ENCODE peak calls at places on chromosomes 1 and 21, in nine cellular contexts. One of them, this sample, is unnamed.

GRCh38 chr1:228372183-228373003 is 34.2 kb downstream of the TRIM11 start:
- DNase-seq in A549: no peak
- DNase-seq in uterus: no peak
- DNase-seq in CD8-positive, alpha-beta memory T cell: no peak
- DNase-seq in CD4-positive, alpha-beta memory T cell: peak; percentile 32
- DNase-seq in fibroblast of lung: no peak
- DNase-seq in body of pancreas: peak; percentile 60
- DNase-seq in aorta: no peak
- DNase-seq in iPS DF 6.9: no peak
- DNase-seq in this sample: no peak

GRCh38 chr1:54290443-54291184 is 90.6 kb downstream of the MRPL37 start:
- DNase-seq in fibroblast of lung: peak; percentile 62
- DNase-seq in CD4-positive, alpha-beta memory T cell: no peak
- DNase-seq in uterus: no peak
- DNase-seq in aorta: peak; percentile 84
- DNase-seq in CD8-positive, alpha-beta memory T cell: no peak
- DNase-seq in body of pancreas: peak; percentile 39
- DNase-seq in A549: no peak
- DNase-seq in iPS DF 6.9: no peak
- DNase-seq in this sample: no peak

GRCh38 chr21:43866659-43867331 is 1.8 kb downstream of the AGPAT3 start:
- DNase-seq in iPS DF 6.9: no peak
- DNase-seq in A549: no peak
- DNase-seq in CD8-positive, alpha-beta memory T cell: peak; percentile 55
- DNase-seq in fibroblast of lung: no peak
- DNase-seq in uterus: no peak
- DNase-seq in body of pancreas: peak; percentile 53
- DNase-seq in CD4-positive, alpha-beta memory T cell: peak; percentile 84
- DNase-seq in aorta: peak; percentile 73
- DNase-seq in this sample: no peak

GRCh38 chr21:41659791-41660560 is 106.9 kb downstream of the RIPK4 start:
- DNase-seq in A549: no peak
- DNase-seq in body of pancreas: no peak
- DNase-seq in fibroblast of lung: peak; percentile 37
- DNase-seq in CD4-positive, alpha-beta memory T cell: no peak
- DNase-seq in CD8-positive, alpha-beta memory T cell: no peak
- DNase-seq in uterus: no peak
- DNase-seq in iPS DF 6.9: no peak
- DNase-seq in aorta: peak; percentile 93
- DNase-seq in this sample: no peak

GRCh38 chr1:23436520-23437354 is 12.2 kb upstream of the TCEA3 start:
- DNase-seq in body of pancreas: no peak
- DNase-seq in CD4-positive, alpha-beta memory T cell: no peak
- DNase-seq in aorta: no peak
- DNase-seq in CD8-positive, alpha-beta memory T cell: peak; percentile 38
- DNase-seq in iPS DF 6.9: peak; percentile 72
- DNase-seq in A549: no peak
- DNase-seq in fibroblast of lung: no peak
- DNase-seq in uterus: no peak
- DNase-seq in this sample: peak; percentile 66

GRCh38 chr21:38136201-38136600 is 120.6 kb upstream of the KCNJ15 start:
- DNase-seq in aorta: no peak
- DNase-seq in fibroblast of lung: peak; percentile 2
- DNase-seq in body of pancreas: no peak
- DNase-seq in iPS DF 6.9: no peak
- DNase-seq in CD8-positive, alpha-beta memory T cell: no peak
- DNase-seq in A549: no peak
- DNase-seq in CD4-positive, alpha-beta memory T cell: no peak
- DNase-seq in uterus: no peak
- DNase-seq in this sample: no peak

GRCh38 chr21:43667191-43667904 is 8.0 kb downstream of the RRP1B start:
- DNase-seq in fibroblast of lung: peak; percentile 72
- DNase-seq in CD4-positive, alpha-beta memory T cell: no peak
- DNase-seq in iPS DF 6.9: no peak
- DNase-seq in aorta: no peak
- DNase-seq in uterus: no peak
- DNase-seq in CD8-positive, alpha-beta memory T cell: no peak
- DNase-seq in body of pancreas: no peak
- DNase-seq in A549: no peak
- DNase-seq in this sample: no peak

GRCh38 chr1:109091196-109092193 is 931 bp downstream of the TMEM167B start:
- DNase-seq in CD4-positive, alpha-beta memory T cell: no peak
- DNase-seq in fibroblast of lung: peak; percentile 15
- DNase-seq in A549: peak; percentile 47
- DNase-seq in body of pancreas: no peak
- DNase-seq in iPS DF 6.9: no peak
- DNase-seq in aorta: no peak
- DNase-seq in uterus: no peak
- DNase-seq in CD8-positive, alpha-beta memory T cell: no peak
- DNase-seq in this sample: peak; percentile 53

GRCh38 chr1:25006770-25007169 is 76.7 kb upstream of the RUNX3 start:
- DNase-seq in iPS DF 6.9: no peak
- DNase-seq in CD8-positive, alpha-beta memory T cell: no peak
- DNase-seq in A549: no peak
- DNase-seq in body of pancreas: peak; percentile 47
- DNase-seq in fibroblast of lung: peak; percentile 4
- DNase-seq in uterus: no peak
- DNase-seq in aorta: no peak
- DNase-seq in CD4-positive, alpha-beta memory T cell: no peak
- DNase-seq in this sample: no peak

GRCh38 chr1:239999170-239999569 is 92.5 kb upstream of the FMN2 start:
- DNase-seq in iPS DF 6.9: no peak
- DNase-seq in A549: no peak
- DNase-seq in body of pancreas: no peak
- DNase-seq in uterus: no peak
- DNase-seq in CD4-positive, alpha-beta memory T cell: no peak
- DNase-seq in aorta: no peak
- DNase-seq in fibroblast of lung: no peak
- DNase-seq in CD8-positive, alpha-beta memory T cell: no peak
- DNase-seq in this sample: no peak

GRCh38 chr21:17250651-17251294 is 262.1 kb upstream of the CXADR start:
- DNase-seq in aorta: no peak
- DNase-seq in CD8-positive, alpha-beta memory T cell: no peak
- DNase-seq in A549: no peak
- DNase-seq in body of pancreas: no peak
- DNase-seq in iPS DF 6.9: no peak
- DNase-seq in uterus: no peak
- DNase-seq in CD4-positive, alpha-beta memory T cell: no peak
- DNase-seq in fibroblast of lung: peak; percentile 88
- DNase-seq in this sample: no peak

GRCh38 chr1:214316597-214316996 is 35.6 kb downstream of the SMYD2 start:
- DNase-seq in body of pancreas: peak; percentile 54
- DNase-seq in A549: no peak
- DNase-seq in CD4-positive, alpha-beta memory T cell: no peak
- DNase-seq in uterus: no peak
- DNase-seq in fibroblast of lung: no peak
- DNase-seq in aorta: no peak
- DNase-seq in iPS DF 6.9: peak; percentile 80
- DNase-seq in CD8-positive, alpha-beta memory T cell: no peak
- DNase-seq in this sample: no peak

GRCh38 chr1:207811920-207812720 is 60.3 kb downstream of the CD46 start:
- DNase-seq in CD4-positive, alpha-beta memory T cell: no peak
- DNase-seq in CD8-positive, alpha-beta memory T cell: no peak
- DNase-seq in iPS DF 6.9: no peak
- DNase-seq in body of pancreas: peak; percentile 92
- DNase-seq in uterus: peak; percentile 53
- DNase-seq in aorta: no peak
- DNase-seq in fibroblast of lung: peak; percentile 31
- DNase-seq in A549: peak; percentile 73
- DNase-seq in this sample: no peak

GRCh38 chr1:30373471-30374399 is 349.6 kb downstream of the MATN1 start:
- DNase-seq in uterus: no peak
- DNase-seq in iPS DF 6.9: no peak
- DNase-seq in CD4-positive, alpha-beta memory T cell: no peak
- DNase-seq in CD8-positive, alpha-beta memory T cell: no peak
- DNase-seq in body of pancreas: no peak
- DNase-seq in fibroblast of lung: no peak
- DNase-seq in aorta: no peak
- DNase-seq in A549: no peak
- DNase-seq in this sample: no peak

GRCh38 chr1:203584040-203584439 is 42.6 kb upstream of the ATP2B4 start:
- DNase-seq in fibroblast of lung: peak; percentile 45
- DNase-seq in A549: no peak
- DNase-seq in CD4-positive, alpha-beta memory T cell: no peak
- DNase-seq in body of pancreas: no peak
- DNase-seq in CD8-positive, alpha-beta memory T cell: no peak
- DNase-seq in aorta: no peak
- DNase-seq in uterus: peak; percentile 43
- DNase-seq in iPS DF 6.9: no peak
- DNase-seq in this sample: no peak

GRCh38 chr1:203580733-203581132 is 45.9 kb upstream of the ATP2B4 start:
- DNase-seq in CD4-positive, alpha-beta memory T cell: no peak
- DNase-seq in uterus: no peak
- DNase-seq in iPS DF 6.9: no peak
- DNase-seq in A549: no peak
- DNase-seq in body of pancreas: no peak
- DNase-seq in aorta: no peak
- DNase-seq in fibroblast of lung: no peak
- DNase-seq in CD8-positive, alpha-beta memory T cell: no peak
- DNase-seq in this sample: no peak

GRCh38 chr1:203584507-203584906 is 42.1 kb upstream of the ATP2B4 start:
- DNase-seq in A549: no peak
- DNase-seq in aorta: no peak
- DNase-seq in body of pancreas: no peak
- DNase-seq in uterus: no peak
- DNase-seq in fibroblast of lung: no peak
- DNase-seq in iPS DF 6.9: no peak
- DNase-seq in CD8-positive, alpha-beta memory T cell: no peak
- DNase-seq in CD4-positive, alpha-beta memory T cell: no peak
- DNase-seq in this sample: no peak

GRCh38 chr1:203582568-203582967 is 44.1 kb upstream of the ATP2B4 start:
- DNase-seq in body of pancreas: no peak
- DNase-seq in CD4-positive, alpha-beta memory T cell: no peak
- DNase-seq in uterus: no peak
- DNase-seq in aorta: no peak
- DNase-seq in fibroblast of lung: no peak
- DNase-seq in CD8-positive, alpha-beta memory T cell: no peak
- DNase-seq in A549: no peak
- DNase-seq in iPS DF 6.9: no peak
- DNase-seq in this sample: no peak

GRCh38 chr1:203581841-203582240 is 44.8 kb upstream of the ATP2B4 start:
- DNase-seq in CD8-positive, alpha-beta memory T cell: no peak
- DNase-seq in iPS DF 6.9: no peak
- DNase-seq in CD4-positive, alpha-beta memory T cell: no peak
- DNase-seq in A549: no peak
- DNase-seq in fibroblast of lung: no peak
- DNase-seq in uterus: no peak
- DNase-seq in body of pancreas: no peak
- DNase-seq in aorta: no peak
- DNase-seq in this sample: no peak
- H3K9me3 ChIP-seq in CD8-positive, alpha-beta memory T cell: no peaks in the 10 kb centered on the region
- H3K9me3 ChIP-seq in iPS DF 6.9: no peaks in the 10 kb centered on the region
- H3K9me3 ChIP-seq in CD4-positive, alpha-beta memory T cell: no peaks in the 10 kb centered on the region
- H3K9me3 ChIP-seq in A549: no peaks in the 10 kb centered on the region
- H3K9me3 ChIP-seq in fibroblast of lung: no peaks in the 10 kb centered on the region
- H3K9me3 ChIP-seq in uterus: no peaks in the 10 kb centered on the region
- H3K9me3 ChIP-seq in body of pancreas: no peaks in the 10 kb centered on the region
- H3K9me3 ChIP-seq in aorta: no peaks in the 10 kb centered on the region
- H3K9me3 ChIP-seq in this sample: no peaks in the 10 kb centered on the region

GRCh38 chr1:3930696-3931309 is 30.7 kb upstream of the C1orf174 start:
- DNase-seq in iPS DF 6.9: no peak
- DNase-seq in CD4-positive, alpha-beta memory T cell: no peak
- DNase-seq in body of pancreas: no peak
- DNase-seq in A549: no peak
- DNase-seq in aorta: no peak
- DNase-seq in uterus: no peak
- DNase-seq in fibroblast of lung: no peak
- DNase-seq in CD8-positive, alpha-beta memory T cell: no peak
- DNase-seq in this sample: no peak
- H3K9me3 ChIP-seq in iPS DF 6.9: peaks cover 32% of the 10 kb centered on the region
- H3K9me3 ChIP-seq in CD4-positive, alpha-beta memory T cell: no peaks in the 10 kb centered on the region
- H3K9me3 ChIP-seq in body of pancreas: no peaks in the 10 kb centered on the region
- H3K9me3 ChIP-seq in A549: no peaks in the 10 kb centered on the region
- H3K9me3 ChIP-seq in aorta: peaks cover 1% of the 10 kb centered on the region
- H3K9me3 ChIP-seq in uterus: no peaks in the 10 kb centered on the region
- H3K9me3 ChIP-seq in fibroblast of lung: no peaks in the 10 kb centered on the region
- H3K9me3 ChIP-seq in CD8-positive, alpha-beta memory T cell: no peaks in the 10 kb centered on the region
- H3K9me3 ChIP-seq in this sample: no peaks in the 10 kb centered on the region

DNA sequence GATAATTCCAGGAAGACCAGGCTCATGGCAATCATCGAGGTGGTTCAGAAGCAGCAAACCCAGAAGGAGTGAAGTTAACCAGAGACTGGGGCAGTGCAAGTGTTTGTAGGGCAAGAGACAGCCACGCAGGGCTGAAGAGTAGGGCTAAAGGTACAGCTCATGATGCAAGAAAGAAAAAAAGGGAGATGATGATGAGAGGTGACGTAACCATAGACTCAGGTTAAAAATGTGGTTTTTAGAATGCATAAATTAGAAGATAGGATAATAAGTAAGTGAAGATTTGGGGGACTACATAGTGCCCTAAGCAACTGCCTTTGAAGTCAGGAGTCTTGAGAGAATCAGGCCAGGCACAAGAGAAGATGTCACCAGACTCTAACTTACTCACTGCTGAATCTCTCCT is 333 bp downstream of the LCE7A start:
- DNase-seq in body of pancreas: no peak
- DNase-seq in fibroblast of lung: no peak
- DNase-seq in iPS DF 6.9: no peak
- DNase-seq in aorta: no peak
- DNase-seq in uterus: no peak
- DNase-seq in CD4-positive, alpha-beta memory T cell: no peak
- DNase-seq in CD8-positive, alpha-beta memory T cell: no peak
- DNase-seq in A549: no peak
- DNase-seq in this sample: no peak
- H3K9me3 ChIP-seq in body of pancreas: no peaks in the 10 kb centered on the region
- H3K9me3 ChIP-seq in fibroblast of lung: no peaks in the 10 kb centered on the region
- H3K9me3 ChIP-seq in iPS DF 6.9: peaks cover 6% of the 10 kb centered on the region
- H3K9me3 ChIP-seq in aorta: no peaks in the 10 kb centered on the region
- H3K9me3 ChIP-seq in uterus: no peaks in the 10 kb centered on the region
- H3K9me3 ChIP-seq in CD4-positive, alpha-beta memory T cell: no peaks in the 10 kb centered on the region
- H3K9me3 ChIP-seq in CD8-positive, alpha-beta memory T cell: no peaks in the 10 kb centered on the region
- H3K9me3 ChIP-seq in A549: no peaks in the 10 kb centered on the region
- H3K9me3 ChIP-seq in this sample: no peaks in the 10 kb centered on the region

GRCh38 chr1:67190410-67190809 is 24.2 kb downstream of the IL23R start:
- DNase-seq in iPS DF 6.9: no peak
- DNase-seq in uterus: no peak
- DNase-seq in CD8-positive, alpha-beta memory T cell: no peak
- DNase-seq in fibroblast of lung: no peak
- DNase-seq in aorta: no peak
- DNase-seq in body of pancreas: no peak
- DNase-seq in A549: no peak
- DNase-seq in CD4-positive, alpha-beta memory T cell: no peak
- DNase-seq in this sample: no peak

GRCh38 chr1:67188137-67188536 is 21.9 kb downstream of the IL23R start:
- DNase-seq in aorta: no peak
- DNase-seq in body of pancreas: no peak
- DNase-seq in fibroblast of lung: no peak
- DNase-seq in CD8-positive, alpha-beta memory T cell: no peak
- DNase-seq in uterus: no peak
- DNase-seq in A549: no peak
- DNase-seq in CD4-positive, alpha-beta memory T cell: no peak
- DNase-seq in iPS DF 6.9: no peak
- DNase-seq in this sample: no peak

GRCh38 chr1:67190942-67191341 is 24.7 kb downstream of the IL23R start:
- DNase-seq in CD4-positive, alpha-beta memory T cell: no peak
- DNase-seq in CD8-positive, alpha-beta memory T cell: no peak
- DNase-seq in aorta: no peak
- DNase-seq in iPS DF 6.9: no peak
- DNase-seq in uterus: no peak
- DNase-seq in body of pancreas: no peak
- DNase-seq in A549: no peak
- DNase-seq in fibroblast of lung: no peak
- DNase-seq in this sample: no peak

GRCh38 chr1:67191668-67192520 is 25.6 kb downstream of the IL23R start:
- DNase-seq in iPS DF 6.9: no peak
- DNase-seq in A549: no peak
- DNase-seq in CD4-positive, alpha-beta memory T cell: no peak
- DNase-seq in fibroblast of lung: no peak
- DNase-seq in uterus: no peak
- DNase-seq in body of pancreas: no peak
- DNase-seq in aorta: no peak
- DNase-seq in CD8-positive, alpha-beta memory T cell: no peak
- DNase-seq in this sample: no peak

GRCh38 chr1:67189953-67190352 is 23.7 kb downstream of the IL23R start:
- DNase-seq in fibroblast of lung: no peak
- DNase-seq in A549: no peak
- DNase-seq in body of pancreas: no peak
- DNase-seq in CD4-positive, alpha-beta memory T cell: no peak
- DNase-seq in CD8-positive, alpha-beta memory T cell: no peak
- DNase-seq in aorta: no peak
- DNase-seq in iPS DF 6.9: no peak
- DNase-seq in uterus: no peak
- DNase-seq in this sample: no peak
- H3K9me3 ChIP-seq in fibroblast of lung: no peaks in the 10 kb centered on the region
- H3K9me3 ChIP-seq in A549: no peaks in the 10 kb centered on the region
- H3K9me3 ChIP-seq in body of pancreas: no peaks in the 10 kb centered on the region
- H3K9me3 ChIP-seq in CD4-positive, alpha-beta memory T cell: no peaks in the 10 kb centered on the region
- H3K9me3 ChIP-seq in CD8-positive, alpha-beta memory T cell: no peaks in the 10 kb centered on the region
- H3K9me3 ChIP-seq in aorta: no peaks in the 10 kb centered on the region
- H3K9me3 ChIP-seq in iPS DF 6.9: no peaks in the 10 kb centered on the region
- H3K9me3 ChIP-seq in uterus: no peaks in the 10 kb centered on the region
- H3K9me3 ChIP-seq in this sample: no peaks in the 10 kb centered on the region

This sample was measured in HAP-1.